ENCODE peak calls at places on chromosome 15, in five cellular contexts. A is stomach, V is SK-N-SH, W is A549, I is ovary. O is an unnamed sample.

GRCh38 chr15:101307897-101308603 is 13.0 kb upstream of the SNRPA1 start:
- DNase-seq in V (peak), W (no peak), A (peak), I (no peak), O (no peak)

GRCh38 chr15:96270581-96271172 is 59.8 kb upstream of the NR2F2 start:
- DNase-seq in A (no peak), V (no peak), W (peak), I (no peak), O (no peak)

GRCh38 chr15:63718590-63719035 is 115.1 kb downstream of the HERC1 start:
- DNase-seq in W (peak), V (no peak), A (no peak), I (no peak), O (no peak)

GRCh38 chr15:98905981-98906711 is 101.4 kb downstream of the PGPEP1L start:
- DNase-seq in A (no peak), W (no peak), I (no peak), V (no peak), O (no peak)

GRCh38 chr15:70584838-70585706 is 178.3 kb downstream of the UACA start:
- DNase-seq in V (peak), I (no peak), A (peak), W (peak), O (peak)

GRCh38 chr15:43872416-43873020 is 45.7 kb downstream of the WDR76 start:
- DNase-seq in W (peak), V (peak), I (peak), A (no peak), O (no peak)

GRCh38 chr15:55250392-55250791 is 39.2 kb downstream of the RAB27A start:
- DNase-seq in W (peak), I (no peak), V (no peak), A (no peak), O (no peak)

GRCh38 chr15:38509152-38509551 is 55.2 kb downstream of the FAM98B start:
- DNase-seq in W (no peak), V (no peak), I (no peak), A (no peak), O (no peak)

GRCh38 chr15:101193063-101193712 is 58.7 kb downstream of the CHSY1 start:
- DNase-seq in V (no peak), A (no peak), W (no peak), I (peak), O (peak)

GRCh38 chr15:27592036-27592725 is 506.9 kb downstream of the OCA2 start:
- DNase-seq in V (no peak), W (no peak), I (no peak), A (no peak), O (no peak)

GRCh38 chr15:83733206-83733605 is 79.3 kb downstream of the ADAMTSL3 start:
- DNase-seq in I (no peak), V (no peak), A (no peak), W (peak), O (no peak)

GRCh38 chr15:94582368-94582767 is 351.0 kb downstream of the MCTP2 start:
- DNase-seq in W (peak), A (no peak), I (no peak), V (peak), O (no peak)

GRCh38 chr15:55743615-55743978 is 645 bp upstream of the PRTG start:
- DNase-seq in W (no peak), V (no peak), A (no peak), I (no peak), O (no peak)

GRCh38 chr15:44537728-44538240 is 837 bp downstream of the EIF3J start:
- DNase-seq in V (peak), W (peak), I (no peak), A (no peak), O (no peak)

GRCh38 chr15:47294765-47295259 is 422.5 kb upstream of the SEMA6D start:
- DNase-seq in I (no peak), A (no peak), W (no peak), V (no peak), O (no peak)

GRCh38 chr15:66153549-66154415 is 99.8 kb downstream of the MEGF11 start:
- DNase-seq in V (no peak), W (no peak), A (no peak), I (no peak), O (no peak)

GRCh38 chr15:95131071-95131683 is 899.8 kb downstream of the MCTP2 start:
- DNase-seq in W (no peak), I (no peak), V (no peak), A (no peak), O (no peak)

GRCh38 chr15:37767841-37768455 is 166.5 kb upstream of the TMCO5A start:
- DNase-seq in V (no peak), A (no peak), W (no peak), I (no peak), O (no peak)

GRCh38 chr15:58552505-58553364 is 120.9 kb downstream of the LIPC start:
- DNase-seq in V (no peak), I (no peak), A (no peak), W (no peak), O (no peak)

GRCh38 chr15:40093224-40093842 is 15.3 kb downstream of the BMF start:
- DNase-seq in A (no peak), I (no peak), V (no peak), W (no peak), O (no peak)

GRCh38 chr15:52960283-52960682 is 170.1 kb upstream of the ONECUT1 start:
- DNase-seq in V (no peak), A (no peak), W (peak), I (no peak), O (no peak)

GRCh38 chr15:62444104-62445027 is 279.3 kb upstream of the C2CD4B start:
- DNase-seq in I (no peak), V (no peak), W (no peak), A (no peak), O (no peak)

GRCh38 chr15:97235285-97235985 is 725.1 kb upstream of the ARRDC4 start:
- DNase-seq in A (peak), W (peak), V (peak), I (peak), O (no peak)

GRCh38 chr15:43277901-43278300 is 11.2 kb upstream of the TGM5 start:
- DNase-seq in W (no peak), I (no peak), A (no peak), V (no peak), O (no peak)

GRCh38 chr15:76162784-76163428 is 103.1 kb downstream of the TMEM266 start:
- DNase-seq in W (no peak), V (no peak), A (no peak), I (no peak), O (no peak)

GRCh38 chr15:76160426-76161152 is 100.8 kb downstream of the TMEM266 start:
- DNase-seq in A (no peak), V (no peak), W (no peak), I (no peak), O (no peak)

GRCh38 chr15:76163429-76164020 is 103.7 kb downstream of the TMEM266 start:
- DNase-seq in A (peak), I (peak), W (peak), V (peak), O (peak)

GRCh38 chr15:76161153-76162049 is 101.6 kb downstream of the TMEM266 start:
- DNase-seq in A (no peak), W (no peak), I (no peak), V (no peak), O (no peak)

DNA sequence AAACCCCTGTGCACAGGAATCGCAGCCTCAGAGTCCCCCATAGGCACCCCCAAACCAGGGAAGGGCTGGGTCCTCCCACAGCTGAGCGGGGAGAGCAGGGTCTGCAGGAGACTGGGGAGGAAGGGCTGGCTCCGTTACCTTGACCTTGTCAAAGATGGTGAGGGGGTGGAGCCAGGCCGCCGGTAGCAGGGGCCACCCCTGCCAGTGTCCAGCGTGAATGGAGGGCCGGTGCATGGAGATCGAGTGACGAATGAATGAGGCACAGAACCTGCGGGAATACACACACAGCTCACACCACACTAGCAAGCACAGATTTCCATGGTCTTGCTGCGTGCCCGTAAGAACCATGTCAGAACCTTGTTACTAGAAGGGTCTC is 102.3 kb downstream of the TMEM266 start:
- DNase-seq in V (no peak), W (no peak), A (no peak), I (no peak), O (no peak)
- H3K27ac ChIP-seq in V (no peak), W (no peak), A (no peak), I (no peak), O (peak)

GRCh38 chr15:67801926-67802914 is 23.1 kb upstream of the SKOR1 start:
- DNase-seq in V (no peak), W (no peak), A (no peak), I (no peak), O (peak)

GRCh38 chr15:67796728-67797127 is 28.6 kb upstream of the SKOR1 start:
- DNase-seq in W (no peak), V (no peak), I (no peak), A (no peak), O (no peak)

GRCh38 chr15:67803299-67803698 is 22.0 kb upstream of the SKOR1 start:
- DNase-seq in I (no peak), A (no peak), V (no peak), W (no peak), O (no peak)

GRCh38 chr15:67801142-67801541 is 24.2 kb upstream of the SKOR1 start:
- DNase-seq in A (no peak), W (no peak), V (no peak), I (no peak), O (no peak)

GRCh38 chr15:67799801-67800205 is 25.5 kb upstream of the SKOR1 start:
- DNase-seq in V (peak), W (no peak), I (no peak), A (no peak), O (no peak)
- TF ChIP-seq EP300 in V (no peak), W (no peak), I (no peak), A (no peak), O (no peak)

GRCh38 chr15:34795267-34796081 is at the start of gene ACTC1:
- DNase-seq in I (no peak), V (no peak), W (peak), A (peak), O (no peak)
- H3K4me3 ChIP-seq in I (peak), V (no peak), W (peak), A (peak), O (no peak)

DNA sequence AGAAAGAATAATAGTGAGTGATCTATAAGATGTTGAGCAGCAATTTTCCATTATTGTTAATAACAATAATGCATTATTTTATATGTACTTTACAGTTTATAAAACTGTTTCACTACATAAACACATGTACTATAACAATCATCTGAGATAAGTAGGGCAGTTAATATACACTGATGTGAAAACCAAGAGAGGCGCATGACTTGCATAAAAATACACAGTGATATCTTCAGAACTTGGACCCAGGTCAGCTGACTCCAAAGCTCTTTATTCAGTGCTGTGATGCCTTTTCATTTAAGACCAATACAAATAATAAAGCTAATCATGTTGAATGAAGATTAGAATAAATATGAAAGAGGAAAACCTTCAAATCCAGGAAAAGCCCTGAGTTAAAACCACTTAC is 55.6 kb upstream of the TSPAN3 start:
- DNase-seq in A (no peak), W (no peak), V (no peak), I (no peak), O (no peak)
- H3K27ac ChIP-seq in A (no peak), W (no peak), V (no peak), I (no peak), O (no peak)

DNA sequence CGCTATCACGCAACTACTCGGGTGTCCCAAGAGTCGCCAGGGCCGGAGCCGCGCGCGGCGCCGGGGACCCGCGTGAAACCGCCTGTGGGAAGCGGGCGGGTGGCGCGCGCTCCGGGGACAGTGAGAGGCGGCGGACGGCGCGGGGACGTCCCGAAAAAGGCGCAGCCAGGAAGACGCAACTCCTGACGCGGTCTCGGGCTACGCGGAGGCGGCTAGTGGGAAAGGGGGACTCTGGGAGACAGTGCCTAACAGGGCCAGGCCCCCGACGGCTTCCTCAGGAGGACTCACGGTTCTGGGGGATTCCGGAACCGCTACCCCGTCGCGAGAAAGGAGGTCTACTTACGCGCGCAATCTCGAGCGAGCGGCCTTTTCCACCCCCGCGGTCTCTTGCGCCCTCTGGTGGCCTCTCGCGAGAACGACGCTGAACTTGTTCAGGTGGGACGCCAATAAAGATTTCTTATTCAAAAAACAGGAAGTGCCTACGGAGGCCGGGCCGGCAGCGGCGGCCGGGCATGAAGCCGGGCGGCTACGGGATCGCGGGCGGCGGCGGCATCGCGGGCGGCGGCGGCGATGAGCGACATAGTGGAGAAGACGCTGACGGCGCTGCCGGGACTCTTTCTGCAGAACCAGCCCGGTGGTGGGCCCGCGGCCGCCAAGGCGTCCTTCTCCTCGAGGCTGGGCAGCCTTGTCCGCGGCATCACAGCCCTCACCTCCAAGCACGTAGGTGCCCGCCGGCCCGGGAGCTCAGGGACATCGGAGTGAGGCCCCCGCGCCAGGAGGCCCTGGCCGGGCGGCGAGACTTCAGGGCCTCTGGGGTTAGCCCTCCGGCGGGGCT is at the start of gene AP4E1:
- DNase-seq in W (peak), I (peak), V (peak), A (peak), O (peak)
- TF ChIP-seq EP300 in W (no peak), I (no peak), V (peak), A (no peak), O (peak)

GRCh38 chr15:87562203-87562602 is 694.3 kb downstream of the NTRK3 start:
- DNase-seq in V (no peak), A (no peak), W (no peak), I (no peak), O (no peak)

GRCh38 chr15:87567399-87567798 is 689.1 kb downstream of the NTRK3 start:
- DNase-seq in W (no peak), I (no peak), A (no peak), V (no peak), O (no peak)

GRCh38 chr15:87566236-87566635 is 690.3 kb downstream of the NTRK3 start:
- DNase-seq in W (no peak), V (no peak), A (no peak), I (no peak), O (no peak)

GRCh38 chr15:87563840-87564239 is 692.7 kb downstream of the NTRK3 start:
- DNase-seq in V (no peak), A (no peak), I (no peak), W (no peak), O (no peak)

GRCh38 chr15:87564666-87565065 is 691.9 kb downstream of the NTRK3 start:
- DNase-seq in A (no peak), W (no peak), I (no peak), V (no peak), O (no peak)
- H3K4me3 ChIP-seq in A (no peak), W (no peak), I (no peak), V (no peak), O (no peak)

GRCh38 chr15:71800190-71800589 is 10.2 kb upstream of the NR2E3 start:
- DNase-seq in A (no peak), V (no peak), W (no peak), I (no peak), O (no peak)
- H3K27ac ChIP-seq in A (no peak), V (no peak), W (peak), I (no peak), O (no peak)